ENCODE peak calls at places on chromosome 15, in nine cellular contexts. One of them, this sample, is unnamed.

GRCh38 chr15:81303241-81304225 is 20.4 kb downstream of the STARD5 start:
- DNase-seq in stimulated activated naive CD8-positive, alpha-beta T cell treated with anti-CD3 and anti-CD28 coated beads, Interleukin-15, Interleukin-2, amounts not matched to agents 100 U/mL and 50 U/mL, for 24 hours: no peak
- DNase-seq in sciatic nerve: no peak
- DNase-seq in activated T-cell treated with anti-CD3 and anti-CD28 coated beads, Interleukin-2, amount 50 U/mL, for 1 hour: no peak
- DNase-seq in stimulated activated CD4-positive, alpha-beta T cell treated with anti-CD3 and anti-CD28 coated beads, Interleukin-4, amount 100 ng/mL, for 1 hour: no peak
- DNase-seq in CD4-positive, alpha-beta T cell: no peak
- DNase-seq in GM12865: no peak
- DNase-seq in tibial nerve: no peak
- DNase-seq in stimulated activated CD8-positive, alpha-beta memory T cell treated with anti-CD3 and anti-CD28 coated beads, Interleukin-15, amount 100 ng/mL, for 24 hours: no peak
- DNase-seq in this sample: no peak

GRCh38 chr15:63407612-63408011 is 26.0 kb upstream of the CA12 start:
- DNase-seq in CD4-positive, alpha-beta T cell: no peak
- DNase-seq in GM12865: no peak
- DNase-seq in stimulated activated CD4-positive, alpha-beta T cell treated with anti-CD3 and anti-CD28 coated beads, Interleukin-4, amount 100 ng/mL, for 1 hour: no peak
- DNase-seq in tibial nerve: no peak
- DNase-seq in stimulated activated naive CD8-positive, alpha-beta T cell treated with anti-CD3 and anti-CD28 coated beads, Interleukin-15, Interleukin-2, amounts not matched to agents 100 U/mL and 50 U/mL, for 24 hours: no peak
- DNase-seq in sciatic nerve: no peak
- DNase-seq in activated T-cell treated with anti-CD3 and anti-CD28 coated beads, Interleukin-2, amount 50 U/mL, for 1 hour: no peak
- DNase-seq in stimulated activated CD8-positive, alpha-beta memory T cell treated with anti-CD3 and anti-CD28 coated beads, Interleukin-15, amount 100 ng/mL, for 24 hours: no peak
- DNase-seq in this sample: no peak

GRCh38 chr15:91517491-91518200 is 335.9 kb upstream of the SLCO3A1 start:
- DNase-seq in tibial nerve: no peak
- DNase-seq in stimulated activated naive CD8-positive, alpha-beta T cell treated with anti-CD3 and anti-CD28 coated beads, Interleukin-15, Interleukin-2, amounts not matched to agents 100 U/mL and 50 U/mL, for 24 hours: no peak
- DNase-seq in stimulated activated CD4-positive, alpha-beta T cell treated with anti-CD3 and anti-CD28 coated beads, Interleukin-4, amount 100 ng/mL, for 1 hour: no peak
- DNase-seq in CD4-positive, alpha-beta T cell: no peak
- DNase-seq in stimulated activated CD8-positive, alpha-beta memory T cell treated with anti-CD3 and anti-CD28 coated beads, Interleukin-15, amount 100 ng/mL, for 24 hours: no peak
- DNase-seq in sciatic nerve: no peak
- DNase-seq in GM12865: no peak
- DNase-seq in activated T-cell treated with anti-CD3 and anti-CD28 coated beads, Interleukin-2, amount 50 U/mL, for 1 hour: no peak
- DNase-seq in this sample: peak

GRCh38 chr15:58460108-58460507 is 28.3 kb downstream of the LIPC start:
- DNase-seq in stimulated activated naive CD8-positive, alpha-beta T cell treated with anti-CD3 and anti-CD28 coated beads, Interleukin-15, Interleukin-2, amounts not matched to agents 100 U/mL and 50 U/mL, for 24 hours: no peak
- DNase-seq in tibial nerve: no peak
- DNase-seq in sciatic nerve: no peak
- DNase-seq in stimulated activated CD4-positive, alpha-beta T cell treated with anti-CD3 and anti-CD28 coated beads, Interleukin-4, amount 100 ng/mL, for 1 hour: no peak
- DNase-seq in activated T-cell treated with anti-CD3 and anti-CD28 coated beads, Interleukin-2, amount 50 U/mL, for 1 hour: no peak
- DNase-seq in GM12865: no peak
- DNase-seq in stimulated activated CD8-positive, alpha-beta memory T cell treated with anti-CD3 and anti-CD28 coated beads, Interleukin-15, amount 100 ng/mL, for 24 hours: no peak
- DNase-seq in CD4-positive, alpha-beta T cell: no peak
- DNase-seq in this sample: no peak

GRCh38 chr15:78949461-78949860 is 4.6 kb upstream of the CTSH start:
- DNase-seq in stimulated activated CD4-positive, alpha-beta T cell treated with anti-CD3 and anti-CD28 coated beads, Interleukin-4, amount 100 ng/mL, for 1 hour: no peak
- DNase-seq in tibial nerve: no peak
- DNase-seq in stimulated activated CD8-positive, alpha-beta memory T cell treated with anti-CD3 and anti-CD28 coated beads, Interleukin-15, amount 100 ng/mL, for 24 hours: no peak
- DNase-seq in activated T-cell treated with anti-CD3 and anti-CD28 coated beads, Interleukin-2, amount 50 U/mL, for 1 hour: no peak
- DNase-seq in CD4-positive, alpha-beta T cell: no peak
- DNase-seq in stimulated activated naive CD8-positive, alpha-beta T cell treated with anti-CD3 and anti-CD28 coated beads, Interleukin-15, Interleukin-2, amounts not matched to agents 100 U/mL and 50 U/mL, for 24 hours: no peak
- DNase-seq in sciatic nerve: no peak
- DNase-seq in GM12865: no peak
- DNase-seq in this sample: no peak

GRCh38 chr15:95347846-95348245 is 982.7 kb upstream of the NR2F2 start:
- DNase-seq in stimulated activated CD4-positive, alpha-beta T cell treated with anti-CD3 and anti-CD28 coated beads, Interleukin-4, amount 100 ng/mL, for 1 hour: no peak
- DNase-seq in stimulated activated CD8-positive, alpha-beta memory T cell treated with anti-CD3 and anti-CD28 coated beads, Interleukin-15, amount 100 ng/mL, for 24 hours: no peak
- DNase-seq in GM12865: peak
- DNase-seq in activated T-cell treated with anti-CD3 and anti-CD28 coated beads, Interleukin-2, amount 50 U/mL, for 1 hour: no peak
- DNase-seq in sciatic nerve: no peak
- DNase-seq in stimulated activated naive CD8-positive, alpha-beta T cell treated with anti-CD3 and anti-CD28 coated beads, Interleukin-15, Interleukin-2, amounts not matched to agents 100 U/mL and 50 U/mL, for 24 hours: peak
- DNase-seq in CD4-positive, alpha-beta T cell: no peak
- DNase-seq in tibial nerve: no peak
- DNase-seq in this sample: no peak

GRCh38 chr15:101046826-101047225 is 127.7 kb downstream of the LRRK1 start:
- DNase-seq in CD4-positive, alpha-beta T cell: no peak
- DNase-seq in stimulated activated CD8-positive, alpha-beta memory T cell treated with anti-CD3 and anti-CD28 coated beads, Interleukin-15, amount 100 ng/mL, for 24 hours: no peak
- DNase-seq in sciatic nerve: peak
- DNase-seq in stimulated activated naive CD8-positive, alpha-beta T cell treated with anti-CD3 and anti-CD28 coated beads, Interleukin-15, Interleukin-2, amounts not matched to agents 100 U/mL and 50 U/mL, for 24 hours: no peak
- DNase-seq in stimulated activated CD4-positive, alpha-beta T cell treated with anti-CD3 and anti-CD28 coated beads, Interleukin-4, amount 100 ng/mL, for 1 hour: no peak
- DNase-seq in GM12865: peak
- DNase-seq in tibial nerve: no peak
- DNase-seq in activated T-cell treated with anti-CD3 and anti-CD28 coated beads, Interleukin-2, amount 50 U/mL, for 1 hour: no peak
- DNase-seq in this sample: no peak

GRCh38 chr15:33405096-33405495 is 94.3 kb downstream of the RYR3 start:
- DNase-seq in tibial nerve: no peak
- DNase-seq in stimulated activated CD8-positive, alpha-beta memory T cell treated with anti-CD3 and anti-CD28 coated beads, Interleukin-15, amount 100 ng/mL, for 24 hours: no peak
- DNase-seq in sciatic nerve: no peak
- DNase-seq in CD4-positive, alpha-beta T cell: no peak
- DNase-seq in stimulated activated naive CD8-positive, alpha-beta T cell treated with anti-CD3 and anti-CD28 coated beads, Interleukin-15, Interleukin-2, amounts not matched to agents 100 U/mL and 50 U/mL, for 24 hours: no peak
- DNase-seq in GM12865: no peak
- DNase-seq in activated T-cell treated with anti-CD3 and anti-CD28 coated beads, Interleukin-2, amount 50 U/mL, for 1 hour: no peak
- DNase-seq in stimulated activated CD4-positive, alpha-beta T cell treated with anti-CD3 and anti-CD28 coated beads, Interleukin-4, amount 100 ng/mL, for 1 hour: no peak
- DNase-seq in this sample: no peak

GRCh38 chr15:67771201-67771600 is 54.1 kb upstream of the SKOR1 start:
- DNase-seq in stimulated activated CD8-positive, alpha-beta memory T cell treated with anti-CD3 and anti-CD28 coated beads, Interleukin-15, amount 100 ng/mL, for 24 hours: no peak
- DNase-seq in stimulated activated CD4-positive, alpha-beta T cell treated with anti-CD3 and anti-CD28 coated beads, Interleukin-4, amount 100 ng/mL, for 1 hour: no peak
- DNase-seq in CD4-positive, alpha-beta T cell: no peak
- DNase-seq in GM12865: no peak
- DNase-seq in activated T-cell treated with anti-CD3 and anti-CD28 coated beads, Interleukin-2, amount 50 U/mL, for 1 hour: no peak
- DNase-seq in sciatic nerve: no peak
- DNase-seq in stimulated activated naive CD8-positive, alpha-beta T cell treated with anti-CD3 and anti-CD28 coated beads, Interleukin-15, Interleukin-2, amounts not matched to agents 100 U/mL and 50 U/mL, for 24 hours: no peak
- DNase-seq in tibial nerve: no peak
- DNase-seq in this sample: no peak

GRCh38 chr15:31161990-31162389 is 60.5 kb upstream of the TRPM1 start:
- DNase-seq in stimulated activated CD8-positive, alpha-beta memory T cell treated with anti-CD3 and anti-CD28 coated beads, Interleukin-15, amount 100 ng/mL, for 24 hours: no peak
- DNase-seq in stimulated activated naive CD8-positive, alpha-beta T cell treated with anti-CD3 and anti-CD28 coated beads, Interleukin-15, Interleukin-2, amounts not matched to agents 100 U/mL and 50 U/mL, for 24 hours: no peak
- DNase-seq in CD4-positive, alpha-beta T cell: no peak
- DNase-seq in stimulated activated CD4-positive, alpha-beta T cell treated with anti-CD3 and anti-CD28 coated beads, Interleukin-4, amount 100 ng/mL, for 1 hour: no peak
- DNase-seq in GM12865: no peak
- DNase-seq in sciatic nerve: no peak
- DNase-seq in activated T-cell treated with anti-CD3 and anti-CD28 coated beads, Interleukin-2, amount 50 U/mL, for 1 hour: no peak
- DNase-seq in tibial nerve: no peak
- DNase-seq in this sample: peak

GRCh38 chr15:75176404-75176761 is 25.3 kb upstream of the C15orf39 start:
- DNase-seq in stimulated activated CD4-positive, alpha-beta T cell treated with anti-CD3 and anti-CD28 coated beads, Interleukin-4, amount 100 ng/mL, for 1 hour: no peak
- DNase-seq in activated T-cell treated with anti-CD3 and anti-CD28 coated beads, Interleukin-2, amount 50 U/mL, for 1 hour: no peak
- DNase-seq in CD4-positive, alpha-beta T cell: no peak
- DNase-seq in stimulated activated CD8-positive, alpha-beta memory T cell treated with anti-CD3 and anti-CD28 coated beads, Interleukin-15, amount 100 ng/mL, for 24 hours: no peak
- DNase-seq in sciatic nerve: no peak
- DNase-seq in stimulated activated naive CD8-positive, alpha-beta T cell treated with anti-CD3 and anti-CD28 coated beads, Interleukin-15, Interleukin-2, amounts not matched to agents 100 U/mL and 50 U/mL, for 24 hours: no peak
- DNase-seq in tibial nerve: no peak
- DNase-seq in GM12865: no peak
- DNase-seq in this sample: no peak

GRCh38 chr15:31488437-31489204 is 162.0 kb downstream of the KLF13 start:
- DNase-seq in GM12865: peak
- DNase-seq in stimulated activated CD4-positive, alpha-beta T cell treated with anti-CD3 and anti-CD28 coated beads, Interleukin-4, amount 100 ng/mL, for 1 hour: no peak
- DNase-seq in tibial nerve: no peak
- DNase-seq in CD4-positive, alpha-beta T cell: peak
- DNase-seq in stimulated activated CD8-positive, alpha-beta memory T cell treated with anti-CD3 and anti-CD28 coated beads, Interleukin-15, amount 100 ng/mL, for 24 hours: no peak
- DNase-seq in stimulated activated naive CD8-positive, alpha-beta T cell treated with anti-CD3 and anti-CD28 coated beads, Interleukin-15, Interleukin-2, amounts not matched to agents 100 U/mL and 50 U/mL, for 24 hours: no peak
- DNase-seq in sciatic nerve: no peak
- DNase-seq in activated T-cell treated with anti-CD3 and anti-CD28 coated beads, Interleukin-2, amount 50 U/mL, for 1 hour: peak
- DNase-seq in this sample: peak

GRCh38 chr15:67836477-67836876 is 3.4 kb downstream of the RNU6-1 start:
- DNase-seq in stimulated activated CD4-positive, alpha-beta T cell treated with anti-CD3 and anti-CD28 coated beads, Interleukin-4, amount 100 ng/mL, for 1 hour: peak
- DNase-seq in GM12865: peak
- DNase-seq in stimulated activated naive CD8-positive, alpha-beta T cell treated with anti-CD3 and anti-CD28 coated beads, Interleukin-15, Interleukin-2, amounts not matched to agents 100 U/mL and 50 U/mL, for 24 hours: peak
- DNase-seq in CD4-positive, alpha-beta T cell: peak
- DNase-seq in sciatic nerve: peak
- DNase-seq in stimulated activated CD8-positive, alpha-beta memory T cell treated with anti-CD3 and anti-CD28 coated beads, Interleukin-15, amount 100 ng/mL, for 24 hours: no peak
- DNase-seq in tibial nerve: no peak
- DNase-seq in activated T-cell treated with anti-CD3 and anti-CD28 coated beads, Interleukin-2, amount 50 U/mL, for 1 hour: peak
- DNase-seq in this sample: peak

GRCh38 chr15:40430271-40430805 is 10.4 kb upstream of the BAHD1 start:
- DNase-seq in stimulated activated CD8-positive, alpha-beta memory T cell treated with anti-CD3 and anti-CD28 coated beads, Interleukin-15, amount 100 ng/mL, for 24 hours: no peak
- DNase-seq in stimulated activated CD4-positive, alpha-beta T cell treated with anti-CD3 and anti-CD28 coated beads, Interleukin-4, amount 100 ng/mL, for 1 hour: no peak
- DNase-seq in GM12865: no peak
- DNase-seq in activated T-cell treated with anti-CD3 and anti-CD28 coated beads, Interleukin-2, amount 50 U/mL, for 1 hour: no peak
- DNase-seq in sciatic nerve: no peak
- DNase-seq in tibial nerve: no peak
- DNase-seq in stimulated activated naive CD8-positive, alpha-beta T cell treated with anti-CD3 and anti-CD28 coated beads, Interleukin-15, Interleukin-2, amounts not matched to agents 100 U/mL and 50 U/mL, for 24 hours: no peak
- DNase-seq in CD4-positive, alpha-beta T cell: no peak
- DNase-seq in this sample: peak

GRCh38 chr15:86645861-86646393 is 566.3 kb downstream of the AGBL1 start:
- DNase-seq in stimulated activated naive CD8-positive, alpha-beta T cell treated with anti-CD3 and anti-CD28 coated beads, Interleukin-15, Interleukin-2, amounts not matched to agents 100 U/mL and 50 U/mL, for 24 hours: no peak
- DNase-seq in stimulated activated CD4-positive, alpha-beta T cell treated with anti-CD3 and anti-CD28 coated beads, Interleukin-4, amount 100 ng/mL, for 1 hour: no peak
- DNase-seq in stimulated activated CD8-positive, alpha-beta memory T cell treated with anti-CD3 and anti-CD28 coated beads, Interleukin-15, amount 100 ng/mL, for 24 hours: no peak
- DNase-seq in GM12865: no peak
- DNase-seq in tibial nerve: no peak
- DNase-seq in CD4-positive, alpha-beta T cell: no peak
- DNase-seq in sciatic nerve: no peak
- DNase-seq in activated T-cell treated with anti-CD3 and anti-CD28 coated beads, Interleukin-2, amount 50 U/mL, for 1 hour: no peak
- DNase-seq in this sample: no peak

GRCh38 chr15:34584321-34584668 is 844 bp upstream of the GOLGA8B start:
- DNase-seq in activated T-cell treated with anti-CD3 and anti-CD28 coated beads, Interleukin-2, amount 50 U/mL, for 1 hour: no peak
- DNase-seq in stimulated activated CD8-positive, alpha-beta memory T cell treated with anti-CD3 and anti-CD28 coated beads, Interleukin-15, amount 100 ng/mL, for 24 hours: no peak
- DNase-seq in CD4-positive, alpha-beta T cell: no peak
- DNase-seq in GM12865: no peak
- DNase-seq in tibial nerve: no peak
- DNase-seq in stimulated activated naive CD8-positive, alpha-beta T cell treated with anti-CD3 and anti-CD28 coated beads, Interleukin-15, Interleukin-2, amounts not matched to agents 100 U/mL and 50 U/mL, for 24 hours: peak
- DNase-seq in stimulated activated CD4-positive, alpha-beta T cell treated with anti-CD3 and anti-CD28 coated beads, Interleukin-4, amount 100 ng/mL, for 1 hour: no peak
- DNase-seq in sciatic nerve: no peak
- DNase-seq in this sample: no peak

GRCh38 chr15:52331490-52332240 is 36.1 kb upstream of the MYO5C start:
- DNase-seq in stimulated activated CD8-positive, alpha-beta memory T cell treated with anti-CD3 and anti-CD28 coated beads, Interleukin-15, amount 100 ng/mL, for 24 hours: peak
- DNase-seq in stimulated activated naive CD8-positive, alpha-beta T cell treated with anti-CD3 and anti-CD28 coated beads, Interleukin-15, Interleukin-2, amounts not matched to agents 100 U/mL and 50 U/mL, for 24 hours: peak
- DNase-seq in GM12865: peak
- DNase-seq in activated T-cell treated with anti-CD3 and anti-CD28 coated beads, Interleukin-2, amount 50 U/mL, for 1 hour: peak
- DNase-seq in tibial nerve: no peak
- DNase-seq in sciatic nerve: no peak
- DNase-seq in CD4-positive, alpha-beta T cell: peak
- DNase-seq in stimulated activated CD4-positive, alpha-beta T cell treated with anti-CD3 and anti-CD28 coated beads, Interleukin-4, amount 100 ng/mL, for 1 hour: peak
- DNase-seq in this sample: peak

GRCh38 chr15:98727115-98728040 is 79.0 kb downstream of the IGF1R start:
- DNase-seq in stimulated activated CD8-positive, alpha-beta memory T cell treated with anti-CD3 and anti-CD28 coated beads, Interleukin-15, amount 100 ng/mL, for 24 hours: no peak
- DNase-seq in CD4-positive, alpha-beta T cell: no peak
- DNase-seq in stimulated activated naive CD8-positive, alpha-beta T cell treated with anti-CD3 and anti-CD28 coated beads, Interleukin-15, Interleukin-2, amounts not matched to agents 100 U/mL and 50 U/mL, for 24 hours: no peak
- DNase-seq in sciatic nerve: peak
- DNase-seq in activated T-cell treated with anti-CD3 and anti-CD28 coated beads, Interleukin-2, amount 50 U/mL, for 1 hour: no peak
- DNase-seq in tibial nerve: peak
- DNase-seq in GM12865: no peak
- DNase-seq in stimulated activated CD4-positive, alpha-beta T cell treated with anti-CD3 and anti-CD28 coated beads, Interleukin-4, amount 100 ng/mL, for 1 hour: no peak
- DNase-seq in this sample: no peak

GRCh38 chr15:77543159-77543882 is 89.4 kb downstream of the LINGO1 start:
- DNase-seq in stimulated activated naive CD8-positive, alpha-beta T cell treated with anti-CD3 and anti-CD28 coated beads, Interleukin-15, Interleukin-2, amounts not matched to agents 100 U/mL and 50 U/mL, for 24 hours: peak
- DNase-seq in stimulated activated CD8-positive, alpha-beta memory T cell treated with anti-CD3 and anti-CD28 coated beads, Interleukin-15, amount 100 ng/mL, for 24 hours: peak
- DNase-seq in GM12865: peak
- DNase-seq in stimulated activated CD4-positive, alpha-beta T cell treated with anti-CD3 and anti-CD28 coated beads, Interleukin-4, amount 100 ng/mL, for 1 hour: peak
- DNase-seq in sciatic nerve: peak
- DNase-seq in tibial nerve: peak
- DNase-seq in CD4-positive, alpha-beta T cell: peak
- DNase-seq in activated T-cell treated with anti-CD3 and anti-CD28 coated beads, Interleukin-2, amount 50 U/mL, for 1 hour: peak
- DNase-seq in this sample: peak

GRCh38 chr15:76160426-76161152 is 100.8 kb downstream of the TMEM266 start:
- DNase-seq in GM12865: no peak
- DNase-seq in sciatic nerve: no peak
- DNase-seq in tibial nerve: no peak
- DNase-seq in CD4-positive, alpha-beta T cell: no peak
- DNase-seq in stimulated activated CD4-positive, alpha-beta T cell treated with anti-CD3 and anti-CD28 coated beads, Interleukin-4, amount 100 ng/mL, for 1 hour: no peak
- DNase-seq in stimulated activated naive CD8-positive, alpha-beta T cell treated with anti-CD3 and anti-CD28 coated beads, Interleukin-15, Interleukin-2, amounts not matched to agents 100 U/mL and 50 U/mL, for 24 hours: no peak
- DNase-seq in stimulated activated CD8-positive, alpha-beta memory T cell treated with anti-CD3 and anti-CD28 coated beads, Interleukin-15, amount 100 ng/mL, for 24 hours: no peak
- DNase-seq in activated T-cell treated with anti-CD3 and anti-CD28 coated beads, Interleukin-2, amount 50 U/mL, for 1 hour: no peak
- DNase-seq in this sample: no peak

GRCh38 chr15:86247249-86247955 is 167.7 kb downstream of the AGBL1 start:
- DNase-seq in stimulated activated CD8-positive, alpha-beta memory T cell treated with anti-CD3 and anti-CD28 coated beads, Interleukin-15, amount 100 ng/mL, for 24 hours: no peak
- DNase-seq in GM12865: no peak
- DNase-seq in stimulated activated naive CD8-positive, alpha-beta T cell treated with anti-CD3 and anti-CD28 coated beads, Interleukin-15, Interleukin-2, amounts not matched to agents 100 U/mL and 50 U/mL, for 24 hours: no peak
- DNase-seq in stimulated activated CD4-positive, alpha-beta T cell treated with anti-CD3 and anti-CD28 coated beads, Interleukin-4, amount 100 ng/mL, for 1 hour: no peak
- DNase-seq in tibial nerve: no peak
- DNase-seq in sciatic nerve: no peak
- DNase-seq in CD4-positive, alpha-beta T cell: no peak
- DNase-seq in activated T-cell treated with anti-CD3 and anti-CD28 coated beads, Interleukin-2, amount 50 U/mL, for 1 hour: no peak
- DNase-seq in this sample: no peak

This sample was measured in OCI-M1.